ENCODE peak calls at places on chromosomes 6 and 20, in five cellular contexts. T, Y, A, B and Q are unnamed samples.

GRCh38 chr6:170202416-170203135 is 88.3 kb downstream of the DLL1 start:
- DNase-seq in T (no peak), Y (no peak), A (no peak), B (no peak), Q (no peak)

GRCh38 chr6:152821525-152821924 is 70.9 kb downstream of the VIP start:
- DNase-seq in T (no peak), Y (no peak), A (no peak), B (no peak), Q (no peak)

GRCh38 chr20:53847118-53847842 is 223.1 kb downstream of the BCAS1 start:
- DNase-seq in T (no peak), Y (no peak), A (no peak), B (no peak), Q (no peak)

GRCh38 chr20:36181934-36182603 is 27.5 kb downstream of the EPB41L1 start:
- DNase-seq in T (no peak), Y (no peak), A (no peak), B (no peak), Q (no peak)

GRCh38 chr20:63521602-63522001 is 1.0 kb downstream of the PPDPF start:
- DNase-seq in T (no peak), Y (no peak), A (no peak), B (no peak), Q (no peak)

GRCh38 chr6:169046483-169047192 is 207.0 kb downstream of the THBS2 start:
- DNase-seq in T (no peak), Y (no peak), A (no peak), B (no peak), Q (no peak)

GRCh38 chr6:97133071-97133470 is 149.9 kb downstream of the MMS22L start:
- DNase-seq in T (no peak), Y (no peak), A (no peak), B (no peak), Q (peak)

GRCh38 chr6:154638369-154638768 is 94.8 kb upstream of the SCAF8 start:
- DNase-seq in T (no peak), Y (no peak), A (no peak), B (peak), Q (no peak)

GRCh38 chr6:158409451-158409850 is 97.2 kb downstream of the TULP4 start:
- DNase-seq in T (peak), Y (no peak), A (no peak), B (no peak), Q (no peak)

GRCh38 chr6:90003069-90003800 is 109.0 kb downstream of the GJA10 start:
- DNase-seq in T (no peak), Y (no peak), A (no peak), B (no peak), Q (no peak)

GRCh38 chr6:144725731-144726522 is 440.8 kb downstream of the UTRN start:
- DNase-seq in T (peak), Y (no peak), A (no peak), B (no peak), Q (no peak)

GRCh38 chr6:35496036-35496850 is 636 bp downstream of the TEAD3 start:
- DNase-seq in T (peak), Y (no peak), A (no peak), B (no peak), Q (no peak)

GRCh38 chr6:73262701-73263569 is at the start of gene KHDC1:
- DNase-seq in T (peak), Y (peak), A (peak), B (peak), Q (peak)

GRCh38 chr6:85865665-85866372 is 223.1 kb upstream of the SYNCRIP start:
- DNase-seq in T (no peak), Y (no peak), A (no peak), B (peak), Q (no peak)

GRCh38 chr20:46800405-46800804 is 91.0 kb downstream of the SLC2A10 start:
- DNase-seq in T (no peak), Y (no peak), A (no peak), B (no peak), Q (no peak)

GRCh38 chr6:24858154-24858801 is 59.6 kb upstream of the ARMH2 start:
- DNase-seq in T (no peak), Y (no peak), A (no peak), B (peak), Q (no peak)

DNA sequence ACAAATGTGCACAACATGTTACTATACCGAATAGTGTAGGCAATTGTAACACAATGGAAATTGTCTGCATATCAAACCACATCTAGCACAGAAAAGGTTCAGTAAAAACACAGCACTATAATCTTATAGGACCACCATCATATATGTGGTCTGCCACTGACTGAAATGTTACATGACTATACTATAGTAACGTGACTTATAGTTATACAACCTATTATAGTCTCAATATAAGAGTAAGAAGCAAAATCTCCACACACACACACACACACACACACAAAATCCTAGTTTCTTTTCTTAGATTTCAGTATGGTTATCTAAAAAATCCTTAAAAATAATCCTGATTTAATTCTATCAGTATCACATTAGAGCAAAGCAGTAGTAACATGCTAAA is 164.6 kb downstream of the RALGAPA2 start:
- DNase-seq in T (no peak), Y (no peak), A (no peak), B (no peak), Q (no peak)
- H3K27ac ChIP-seq in T (no peak), Y (no peak), A (no peak), B (no peak), Q (no peak)

DNA sequence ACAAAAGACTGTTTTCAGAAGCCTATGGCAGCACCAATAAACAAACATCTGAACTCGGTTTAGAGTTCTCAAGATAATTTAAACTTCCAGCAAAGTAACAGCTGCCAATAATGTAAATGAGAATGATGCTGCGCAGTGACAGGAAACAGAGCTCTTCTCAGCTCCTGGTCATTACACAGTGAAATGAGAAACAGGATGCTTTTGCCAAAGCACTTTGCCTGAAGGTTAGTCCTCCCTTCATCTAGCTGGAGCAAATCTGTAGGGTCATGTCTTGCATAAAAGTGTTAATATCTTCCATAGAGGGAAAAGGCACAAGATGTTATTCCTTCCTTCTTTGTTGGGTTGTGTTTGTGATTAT is 102.7 kb upstream of the BEND6 start:
- DNase-seq in T (no peak), Y (no peak), A (no peak), B (no peak), Q (no peak)
- H3K27ac ChIP-seq in T (peak), Y (no peak), A (no peak), B (no peak), Q (peak)

DNA sequence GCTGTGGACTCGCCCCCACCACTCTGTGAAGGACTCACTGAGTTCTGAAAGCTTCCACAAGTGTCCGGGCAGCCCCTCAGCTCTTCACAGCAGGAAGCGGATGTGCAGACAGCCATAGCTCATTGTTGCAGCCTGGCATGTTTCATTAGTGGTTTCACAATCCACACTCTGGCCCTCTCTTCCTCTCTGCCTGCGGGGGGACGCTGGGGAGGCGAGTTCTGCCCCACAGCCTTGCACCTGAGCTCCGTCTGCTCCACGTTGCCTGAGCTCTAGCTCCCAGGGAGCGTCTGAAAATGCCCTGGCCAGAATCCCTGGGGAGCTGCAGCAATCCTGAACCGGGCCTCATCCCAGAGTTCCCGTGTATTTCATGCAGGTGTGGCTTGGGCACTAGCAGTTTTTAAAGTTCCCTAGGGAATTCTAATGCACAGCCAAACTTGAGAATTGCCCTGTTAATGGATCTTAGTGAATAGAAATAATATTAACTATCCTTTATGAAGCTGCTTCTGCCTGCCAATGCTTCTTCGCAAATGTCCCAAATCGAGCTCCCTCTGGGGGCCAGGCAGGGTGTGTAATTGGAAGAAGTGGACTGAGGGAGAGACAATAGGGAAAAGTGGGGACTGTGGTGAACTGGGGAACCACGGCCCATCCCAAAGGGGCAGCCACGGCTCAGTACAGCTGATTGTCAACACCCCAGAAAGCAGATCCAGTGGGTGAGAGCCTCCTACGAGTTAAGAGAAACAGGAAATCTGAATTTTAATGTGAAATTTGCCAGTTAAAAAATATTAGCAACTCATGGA is 51.5 kb downstream of the CTCFL start:
- DNase-seq in T (no peak), Y (no peak), A (peak), B (peak), Q (no peak)
- H3K27ac ChIP-seq in T (no peak), Y (no peak), A (no peak), B (peak), Q (no peak)

GRCh38 chr20:329325-329695 is 4.0 kb downstream of the SOX12 start:
- DNase-seq in T (no peak), Y (no peak), A (no peak), B (peak), Q (no peak)
- H3K27ac ChIP-seq in T (peak), Y (no peak), A (no peak), B (peak), Q (peak)

DNA sequence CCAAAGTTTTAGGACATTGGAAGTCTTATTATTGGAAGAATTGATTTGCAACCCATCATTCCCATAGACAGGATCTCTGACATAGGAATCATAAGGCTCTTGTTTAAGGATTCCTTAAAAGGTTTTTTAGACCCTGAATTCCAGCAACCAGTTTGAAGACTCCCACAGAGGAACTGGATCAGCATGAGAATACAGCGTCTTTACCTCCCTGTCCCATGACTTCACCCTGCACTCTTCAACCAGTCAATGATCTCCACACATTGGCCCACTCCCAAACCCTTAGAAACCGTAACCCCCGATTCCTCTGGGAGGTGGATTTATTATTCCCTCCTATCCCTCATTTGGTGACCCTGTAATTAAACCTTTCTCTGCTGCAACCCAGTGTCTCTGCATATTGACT is 150.7 kb upstream of the PLCB4 start:
- DNase-seq in T (no peak), Y (no peak), A (no peak), B (no peak), Q (no peak)
- H3K27ac ChIP-seq in T (no peak), Y (no peak), A (no peak), B (no peak), Q (no peak)

GRCh38 chr6:121826156-121826810 is 390.8 kb downstream of the GJA1 start:
- DNase-seq in T (no peak), Y (no peak), A (no peak), B (no peak), Q (no peak)
- H3K27ac ChIP-seq in T (peak), Y (no peak), A (no peak), B (no peak), Q (no peak)

GRCh38 chr6:28900577-28901266 is 23.1 kb downstream of the TRIM27 start:
- DNase-seq in T (no peak), Y (no peak), A (no peak), B (peak), Q (no peak)
- H3K27ac ChIP-seq in T (no peak), Y (no peak), A (no peak), B (peak), Q (no peak)

GRCh38 chr6:161228096-161228495 is 45.8 kb downstream of the AGPAT4 start:
- DNase-seq in T (no peak), Y (no peak), A (no peak), B (no peak), Q (no peak)
- H3K27ac ChIP-seq in T (no peak), Y (no peak), A (no peak), B (no peak), Q (peak)